ENCODE peak calls at places on chromosomes 12 and 14, in four cellular contexts. R is NB4, A is A549, F is tibial nerve. X is an unnamed sample.

GRCh38 chr14:95047754-95048153 is 109.6 kb downstream of the DICER1 start:
- DNase-seq in R (no peak), A (no peak), F (no peak), X (no peak)

GRCh38 chr12:10718279-10718821 is 4.8 kb downstream of the YBX3 start:
- DNase-seq in A (no peak), R (no peak), F (no peak), X (no peak)

GRCh38 chr12:128817115-128818015 is 6.4 kb downstream of the SLC15A4 start:
- DNase-seq in R (no peak), F (no peak), A (no peak), X (peak)

GRCh38 chr14:56322531-56322930 is 204.3 kb downstream of the PELI2 start:
- DNase-seq in A (no peak), R (no peak), F (no peak), X (no peak)

GRCh38 chr14:64137657-64138290 is 156.4 kb downstream of the ESR2 start:
- DNase-seq in A (no peak), F (no peak), R (peak), X (no peak)

GRCh38 chr14:66099451-66099850 is 386.7 kb upstream of the CCDC196 start:
- DNase-seq in A (no peak), R (no peak), F (no peak), X (no peak)

GRCh38 chr12:91662021-91662420 is 479.4 kb upstream of the DCN start:
- DNase-seq in F (no peak), A (no peak), R (no peak), X (no peak)

GRCh38 chr12:62252576-62252975 is 7.6 kb upstream of the USP15 start:
- DNase-seq in F (no peak), A (no peak), R (no peak), X (no peak)

GRCh38 chr12:65609359-65609771 is 214.9 kb upstream of the HMGA2 start:
- DNase-seq in R (no peak), F (no peak), A (no peak), X (no peak)

GRCh38 chr12:66063976-66064375 is 66.6 kb downstream of the LLPH start:
- DNase-seq in F (no peak), A (no peak), R (no peak), X (no peak)

GRCh38 chr14:100898935-100899840 is 4.3 kb downstream of the RTL1 start:
- DNase-seq in A (no peak), F (no peak), R (no peak), X (no peak)

GRCh38 chr12:53770281-53770680 is 18.5 kb upstream of the CISTR start:
- DNase-seq in F (no peak), A (peak), R (no peak), X (no peak)

GRCh38 chr12:42135264-42135814 is 9.3 kb downstream of the GXYLT1 start:
- DNase-seq in R (peak), A (no peak), F (no peak), X (no peak)

GRCh38 chr12:101945361-101946232 is 68.2 kb downstream of the DRAM1 start:
- DNase-seq in A (no peak), F (no peak), R (no peak), X (no peak)

GRCh38 chr14:104895786-104896642 is 28.7 kb upstream of the PLD4 start:
- DNase-seq in F (no peak), R (peak), A (no peak), X (peak)

GRCh38 chr12:116924558-116925453 is 14.1 kb downstream of the FBXW8 start:
- DNase-seq in F (no peak), R (peak), A (no peak), X (no peak)

GRCh38 chr14:29805415-29806123 is 122.1 kb downstream of the PRKD1 start:
- DNase-seq in A (no peak), F (peak), R (peak), X (peak)

GRCh38 chr12:1660304-1661187 is 30.3 kb upstream of the ADIPOR2 start:
- DNase-seq in F (peak), R (peak), A (no peak), X (peak)

GRCh38 chr12:39102474-39103209 is 197.3 kb upstream of the CPNE8 start:
- DNase-seq in F (no peak), R (no peak), A (no peak), X (no peak)

GRCh38 chr14:90398315-90398811 is 1.5 kb downstream of the CALM1 start:
- DNase-seq in R (peak), A (no peak), F (no peak), X (peak)

GRCh38 chr12:89707623-89707991 is 1.0 kb downstream of the ATP2B1 start:
- DNase-seq in A (no peak), F (no peak), R (peak), X (peak)

GRCh38 chr12:5015711-5016492 is 27.8 kb upstream of the KCNA5 start:
- DNase-seq in F (no peak), A (no peak), R (no peak), X (no peak)

GRCh38 chr12:10722502-10722904 is 620 bp downstream of the YBX3 start:
- DNase-seq in R (peak), A (peak), F (no peak), X (peak)

GRCh38 chr12:130555628-130556485 is 160.2 kb downstream of the RIMBP2 start:
- DNase-seq in F (no peak), A (no peak), R (no peak), X (no peak)

GRCh38 chr14:104473649-104474574 is 105.7 kb upstream of the C14orf180 start:
- DNase-seq in R (no peak), A (no peak), F (no peak), X (no peak)

GRCh38 chr12:80053048-80053790 is 46.1 kb upstream of the OTOGL start:
- DNase-seq in R (no peak), A (no peak), F (peak), X (peak)

GRCh38 chr12:107983871-107984480 is 145.1 kb upstream of the WSCD2 start:
- DNase-seq in R (no peak), A (no peak), F (no peak), X (no peak)

GRCh38 chr14:100145682-100146464 is 13.6 kb downstream of the DEGS2 start:
- DNase-seq in F (no peak), R (no peak), A (no peak), X (no peak)

GRCh38 chr12:11015775-11016430 is 6.5 kb downstream of the TAS2R19 start:
- DNase-seq in A (no peak), F (no peak), R (no peak), X (no peak)

GRCh38 chr12:116862167-116862566 is 19.1 kb downstream of the HRK start:
- DNase-seq in R (no peak), A (no peak), F (no peak), X (no peak)

GRCh38 chr14:105137481-105138020 is 31.0 kb downstream of the JAG2 start:
- DNase-seq in R (no peak), F (no peak), A (no peak), X (no peak)

GRCh38 chr12:130155416-130156073 is 6.7 kb upstream of the FZD10 start:
- DNase-seq in F (no peak), R (no peak), A (no peak), X (no peak)

GRCh38 chr12:120872487-120872886 is 31.7 kb downstream of the SPPL3 start:
- DNase-seq in A (no peak), R (no peak), F (no peak), X (no peak)

DNA sequence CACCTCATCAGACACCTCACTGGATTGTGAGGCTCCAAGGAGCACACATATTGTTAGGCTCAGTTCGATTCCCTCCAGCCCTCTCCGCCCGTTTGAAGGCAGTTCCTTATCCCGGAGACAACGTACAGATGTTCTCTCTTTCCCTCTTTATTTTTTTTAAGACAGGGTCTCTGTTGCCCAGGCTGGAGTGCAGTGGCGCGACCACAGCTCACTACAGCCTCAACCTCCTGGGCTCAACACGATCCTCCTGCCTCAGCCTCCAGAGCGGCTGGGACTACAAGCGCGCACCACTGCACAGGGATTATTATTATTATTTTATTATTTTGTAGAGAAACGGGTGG is 718 bp upstream of the TROAP start:
- DNase-seq in F (no peak), A (no peak), R (no peak), X (no peak)
- TF ChIP-seq POLR2A in F (no peak), A (no peak), R (no peak), X (no peak)

GRCh38 chr12:77062846-77063461 is 2.4 kb downstream of the E2F7 start:
- DNase-seq in R (no peak), A (no peak), F (no peak), X (no peak)

GRCh38 chr12:77060136-77060882 is 5.1 kb downstream of the E2F7 start:
- DNase-seq in R (peak), A (no peak), F (no peak), X (no peak)

GRCh38 chr12:77064891-77065360 is 443 bp downstream of the E2F7 start:
- DNase-seq in A (peak), R (no peak), F (no peak), X (no peak)

GRCh38 chr12:77060883-77061240 is 4.5 kb downstream of the E2F7 start:
- DNase-seq in A (no peak), R (no peak), F (no peak), X (no peak)

DNA sequence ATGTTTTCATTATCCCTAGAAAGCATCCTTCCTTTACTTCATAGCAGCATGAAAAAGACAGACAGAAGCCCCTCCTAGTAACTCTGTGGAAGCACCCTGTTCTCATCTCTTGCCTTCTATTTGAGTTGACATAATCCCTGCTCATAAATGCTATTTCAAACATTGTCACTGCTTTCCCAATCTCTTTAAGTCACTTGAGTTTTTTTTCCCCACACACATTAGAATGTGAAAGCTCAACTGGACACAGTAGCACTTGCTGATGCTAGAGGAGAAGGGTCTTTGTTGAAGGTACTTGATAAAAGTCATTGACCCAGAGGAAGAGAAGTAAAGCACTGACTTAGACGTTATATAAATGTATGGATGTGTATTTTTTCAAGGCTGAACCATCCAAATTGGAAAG is 3.0 kb downstream of the E2F7 start:
- DNase-seq in R (no peak), F (no peak), A (no peak), X (no peak)
- H3K4me3 ChIP-seq in R (no peak), F (no peak), A (no peak), X (no peak)

DNA sequence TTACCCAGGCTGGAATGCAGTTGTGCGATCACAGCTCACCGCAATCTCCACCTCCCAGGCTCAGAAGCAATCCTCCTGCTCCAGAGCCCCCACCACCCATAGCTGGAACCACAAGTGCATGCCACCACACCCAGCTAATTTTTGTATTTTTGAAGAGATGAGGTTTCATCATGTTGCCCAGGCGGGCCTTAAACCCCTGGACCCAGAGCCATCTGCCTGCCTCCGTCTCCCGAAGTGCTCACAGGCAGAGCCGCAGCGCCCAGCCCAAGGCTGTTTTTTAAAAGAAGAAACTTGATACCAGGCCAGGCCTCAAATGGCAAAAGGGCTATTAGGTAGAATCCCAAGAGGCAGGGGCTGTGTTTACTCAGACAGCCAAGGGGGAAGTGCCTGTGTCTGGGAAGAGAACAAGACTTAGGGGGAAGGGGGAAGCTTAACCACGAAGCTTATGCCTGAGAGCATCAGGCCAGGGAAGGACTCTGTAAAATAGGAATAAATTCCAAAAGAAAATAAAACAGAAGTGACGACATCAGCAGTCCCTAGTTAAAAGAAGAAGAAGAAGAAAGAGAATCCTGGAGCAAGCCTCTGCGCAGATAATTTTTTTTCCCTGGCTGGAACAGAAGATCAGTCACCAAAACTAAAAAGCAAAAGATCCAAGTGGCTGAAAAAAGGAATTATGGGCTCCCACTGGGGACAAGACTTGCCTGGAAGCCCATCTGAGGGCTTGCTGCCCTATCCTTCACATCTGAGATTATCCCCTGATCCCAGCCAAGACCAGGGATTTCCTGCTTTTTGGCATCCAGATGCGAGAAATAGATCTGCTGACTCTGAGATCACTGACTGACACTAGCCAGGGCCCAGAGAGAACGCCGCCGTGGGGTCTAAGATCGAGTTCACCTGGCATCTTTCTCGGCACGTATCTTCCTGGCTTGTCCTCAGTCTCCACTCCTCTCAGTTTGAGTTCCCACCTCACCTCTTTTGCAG is 170.4 kb downstream of the NDUFA12 start:
- DNase-seq in F (no peak), A (no peak), R (no peak), X (peak)
- TF ChIP-seq POLR2A in F (no peak), A (no peak), R (no peak), X (no peak)

GRCh38 chr12:99985631-99986030 is 895 bp upstream of the ANKS1B start:
- DNase-seq in F (no peak), R (peak), A (no peak), X (no peak)
- H3K4me3 ChIP-seq in F (peak), R (peak), A (peak), X (peak)

GRCh38 chr12:109722022-109722752 is 8.6 kb downstream of the FAM222A start:
- DNase-seq in R (no peak), A (no peak), F (no peak), X (no peak)

GRCh38 chr12:109723311-109723791 is 9.7 kb downstream of the FAM222A start:
- DNase-seq in A (no peak), R (no peak), F (no peak), X (peak)

GRCh38 chr12:109721276-109721675 is 7.7 kb downstream of the FAM222A start:
- DNase-seq in A (no peak), R (no peak), F (no peak), X (no peak)

GRCh38 chr12:109724321-109724892 is 10.8 kb downstream of the FAM222A start:
- DNase-seq in F (no peak), A (no peak), R (no peak), X (no peak)

DNA sequence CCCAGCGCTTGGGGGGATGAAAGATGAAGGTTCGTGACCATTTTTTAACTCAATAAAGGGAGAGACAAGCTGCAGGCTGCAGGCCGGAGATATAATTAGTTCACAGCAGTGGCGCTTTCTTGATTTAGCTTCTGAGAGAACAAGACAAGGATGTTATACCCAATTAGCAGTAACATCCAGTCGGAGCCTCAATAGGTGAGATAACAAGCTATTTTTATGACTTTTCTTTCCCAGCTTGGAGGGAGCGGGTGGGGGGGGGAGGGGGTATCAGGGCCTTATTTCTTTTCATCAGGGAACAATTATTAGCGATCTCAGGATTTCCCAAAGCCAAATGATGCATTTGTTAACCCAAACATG is 9.1 kb downstream of the FAM222A start:
- DNase-seq in R (no peak), A (no peak), F (no peak), X (no peak)
- TF ChIP-seq POLR2A in R (no peak), A (no peak), F (no peak), X (no peak)

DNA sequence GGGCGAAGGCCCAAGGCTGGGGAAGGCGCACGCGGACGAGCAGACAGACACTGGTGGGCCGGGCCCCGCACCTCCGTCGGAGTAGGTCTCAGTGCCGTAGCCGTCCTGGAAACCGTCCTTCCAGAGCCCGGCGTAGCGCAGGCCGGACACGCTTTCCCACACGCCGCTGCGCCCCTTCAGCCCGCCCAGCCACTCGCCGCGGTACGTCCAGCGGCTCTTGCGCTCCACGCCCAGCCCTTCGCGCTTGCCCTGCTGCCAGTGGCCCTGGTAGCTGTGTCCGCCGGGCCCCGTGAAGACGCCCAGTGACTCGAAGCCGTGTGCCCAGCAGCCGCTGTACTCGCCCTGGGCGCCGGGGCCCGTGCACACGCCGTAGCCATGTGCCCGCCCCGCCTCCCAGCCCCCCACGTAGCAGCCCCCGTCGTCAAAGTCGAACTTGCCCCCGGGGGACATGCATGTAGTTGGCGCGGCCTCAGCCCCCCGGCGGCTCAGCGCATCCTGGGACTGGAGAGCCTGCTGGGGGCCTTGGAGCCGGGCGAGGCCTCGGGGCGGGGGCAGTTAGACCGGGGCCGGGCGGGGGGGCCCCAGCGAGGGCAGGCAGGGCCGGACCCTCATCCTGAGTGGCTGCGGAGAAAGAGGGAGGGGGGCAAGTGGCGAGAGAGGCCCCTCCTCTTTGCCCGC is 1.4 kb downstream of the JPH4 start:
- DNase-seq in F (no peak), R (no peak), A (no peak), X (peak)
- H3K4me3 ChIP-seq in F (peak), R (no peak), A (no peak), X (no peak)

DNA sequence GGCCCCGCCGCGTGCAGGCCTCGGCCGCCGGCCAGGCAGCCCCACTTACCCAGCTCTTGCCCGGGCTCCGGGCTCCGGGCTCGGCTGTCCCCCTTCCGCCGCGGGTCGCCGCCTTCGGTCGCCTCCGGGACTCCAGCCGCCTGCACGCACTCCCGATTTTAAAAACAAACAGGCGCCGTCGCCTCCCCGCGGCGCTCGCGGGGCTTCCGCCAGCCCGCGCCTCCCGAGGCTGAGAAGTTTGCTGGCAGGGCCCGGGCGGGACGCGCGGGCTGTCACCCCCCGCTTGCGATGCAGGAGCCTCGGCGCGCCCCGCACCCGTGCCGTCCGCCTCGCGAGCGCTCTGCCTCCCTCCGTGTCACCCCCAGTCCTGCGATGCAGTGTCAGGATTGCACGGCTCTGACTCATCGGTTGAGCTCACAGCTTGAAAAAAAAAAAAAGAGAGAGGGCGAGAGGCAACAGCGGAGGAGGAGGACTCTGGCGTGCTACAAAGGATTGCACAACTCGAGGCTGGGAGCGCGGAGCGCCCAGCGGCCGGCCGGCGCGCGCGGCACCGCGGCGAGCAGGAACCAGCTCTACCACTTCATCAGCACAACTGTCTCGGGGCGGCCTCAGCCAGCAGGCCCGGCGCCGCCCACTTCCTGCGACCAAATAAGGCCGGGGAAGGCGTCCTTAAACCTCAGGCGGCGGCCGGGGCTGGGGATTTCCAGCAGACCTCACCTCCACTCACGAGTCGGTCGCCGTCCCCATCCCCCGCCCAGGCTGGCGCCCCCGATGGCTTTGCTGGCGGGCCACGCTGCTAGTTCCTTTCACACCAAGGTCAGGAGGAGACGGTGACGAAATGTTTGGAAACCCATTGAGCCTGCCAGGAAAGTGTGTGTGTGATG is 45.8 kb upstream of the PNMA1 start:
- DNase-seq in A (peak), F (peak), R (peak), X (peak)
- TF ChIP-seq POLR2A in A (peak), F (peak), R (peak), X (peak)

X was measured in thyroid gland.